ENCODE peak calls at places on chromosomes 4 and X, in four cellular contexts. U is GM10248, X is psoas muscle, I is NCI-H82. T is an unnamed sample.

GRCh38 chr4:154073107-154073817 is 284.4 kb upstream of the SFRP2 start:
- DNase-seq in X (no peak), U (no peak), I (no peak), T (peak; percentile 3)

GRCh38 chr4:142440093-142440492 is 406.0 kb downstream of the INPP4B start:
- DNase-seq in U (no peak), I (no peak), X (no peak), T (no peak)

GRCh38 chr4:109298279-109299010 is 4.0 kb downstream of the COL25A1 start:
- DNase-seq in X (no peak), I (peak; percentile 22), U (no peak), T (peak; percentile 26)

GRCh38 chr4:112994732-112995131 is 54.7 kb upstream of the ANK2 start:
- DNase-seq in U (no peak), I (no peak), X (no peak), T (no peak)

GRCh38 chr4:152434011-152434410 is 101.9 kb downstream of the FBXW7 start:
- DNase-seq in I (no peak), U (no peak), X (no peak), T (no peak)

GRCh38 chr4:23924556-23924955 is 34.7 kb upstream of the PPARGC1A start:
- DNase-seq in U (no peak), I (no peak), X (no peak), T (no peak)

GRCh38 chr4:99024481-99025275 is 29.2 kb downstream of the METAP1 start:
- DNase-seq in I (peak; percentile 79), X (no peak), U (no peak), T (no peak)

GRCh38 chr4:566035-566434 is 10.1 kb downstream of the TMEM271 start:
- DNase-seq in X (no peak), I (no peak), U (no peak), T (no peak)

GRCh38 chr4:24382381-24382780 is 202.0 kb downstream of the DHX15 start:
- DNase-seq in I (no peak), X (no peak), U (no peak), T (peak; percentile 2)

GRCh38 chr4:147808447-147808846 is 76.6 kb downstream of the ARHGAP10 start:
- DNase-seq in U (no peak), I (no peak), X (no peak), T (no peak)

GRCh38 chr4:102778720-102779119 is 18.0 kb upstream of the MANBA start:
- DNase-seq in X (no peak), I (no peak), U (no peak), T (no peak)

GRCh38 chr4:136032391-136032790 is 1499.9 kb downstream of the PCDH18 start:
- DNase-seq in X (no peak), U (no peak), I (peak; percentile 9), T (no peak)

GRCh38 chr4:5734841-5735240 is 23.8 kb downstream of the EVC start:
- DNase-seq in U (peak; percentile 5), I (no peak), X (peak; percentile 60), T (no peak)

GRCh38 chr4:71009796-71010588 is 16.5 kb downstream of the DCK start:
- DNase-seq in X (no peak), U (peak; percentile 50), I (peak; percentile 52), T (peak; percentile 61)

GRCh38 chr4:56308384-56308783 is 78.9 kb downstream of the AASDH start:
- DNase-seq in X (no peak), I (no peak), U (no peak), T (no peak)

GRCh38 chr4:4852591-4853362 is 6.7 kb upstream of the MSX1 start:
- DNase-seq in I (peak; percentile 42), X (peak; percentile 54), U (no peak), T (peak; percentile 75)

GRCh38 chr4:186599483-186599882 is 44.1 kb upstream of the MTNR1A start:
- DNase-seq in I (no peak), X (no peak), U (no peak), T (no peak)

GRCh38 chrX:41238543-41238942 is 95.4 kb upstream of the DDX3X start:
- DNase-seq in I (no peak), U (no peak), X (no peak), T (peak; percentile 3)

GRCh38 chrX:134658002-134658401 is 269 bp downstream of the PLAC1 start:
- DNase-seq in U (no peak), X (no peak), I (no peak), T (no peak)

GRCh38 chr4:35102111-35102510 is 1142.2 kb downstream of the ARAP2 start:
- DNase-seq in I (peak; percentile 64), X (no peak), U (no peak), T (no peak)

GRCh38 chr4:127631420-127631819 is 1.3 kb upstream of the INTU start:
- DNase-seq in X (no peak), I (no peak), U (no peak), T (no peak)

GRCh38 chrX:19659929-19660328 is 144.6 kb upstream of the MAP3K15 start:
- DNase-seq in I (peak; percentile 1), U (no peak), X (no peak), T (no peak)

GRCh38 chr4:113189546-113189945 is 140.1 kb downstream of the ANK2 start:
- DNase-seq in U (no peak), I (no peak), X (no peak), T (no peak)

GRCh38 chr4:52979821-52980590 is 117.9 kb downstream of the RASL11B start:
- DNase-seq in I (peak; percentile 7), U (no peak), X (no peak), T (no peak)

GRCh38 chrX:103783971-103784370 is 7.3 kb downstream of the PLP1 start:
- DNase-seq in X (no peak), U (no peak), I (no peak), T (no peak)

GRCh38 chr4:158673633-158674032 is 1.5 kb downstream of the ETFDH start:
- DNase-seq in U (no peak), I (no peak), X (no peak), T (no peak)

GRCh38 chrX:3651272-3651671 is 62.2 kb downstream of the PRKX start:
- DNase-seq in I (peak; percentile 15), U (peak; percentile 17), X (no peak), T (peak; percentile 18)

GRCh38 chrX:39307488-39307887 is 506.2 kb downstream of the MID1IP1 start:
- DNase-seq in U (no peak), I (no peak), X (no peak), T (no peak)

GRCh38 chr4:8517946-8518345 is 62.2 kb upstream of the GPR78 start:
- DNase-seq in X (no peak), I (no peak), U (no peak), T (no peak)

GRCh38 chrX:96394566-96394965 is 290.1 kb upstream of the DIAPH2 start:
- DNase-seq in U (no peak), X (no peak), I (no peak), T (no peak)

GRCh38 chr4:13294961-13295605 is 189.1 kb downstream of the RAB28 start:
- DNase-seq in U (no peak), X (no peak), I (no peak), T (no peak)

GRCh38 chr4:41504167-41504566 is 33.8 kb upstream of the LIMCH1 start:
- DNase-seq in X (no peak), I (no peak), U (no peak), T (no peak)

GRCh38 chr4:104044369-104044768 is 324.6 kb upstream of the TACR3 start:
- DNase-seq in X (no peak), U (no peak), I (no peak), T (no peak)

GRCh38 chr4:153249199-153250154 is 45.2 kb downstream of the TRIM2 start:
- DNase-seq in U (peak; percentile 94), I (peak; percentile 92), X (peak; percentile 85), T (peak; percentile 79)

T was measured in GM12865.